ENCODE peak calls at places on chromosomes 13 and 19, in eight cellular contexts. U is IMR-90; V is trophoblast cell; C is CD4-positive, alpha-beta memory T cell; Z is heart left ventricle; K is spleen; Q is CD4-positive, alpha-beta T cell; P is hepatocyte. N is an unnamed sample.

GRCh38 chr13:109610517-109610916 is 175.9 kb downstream of the IRS2 start:
- DNase-seq in U (no peak), V (no peak), C (peak; percentile 30), Z (peak; percentile 70), K (peak; percentile 83), Q (peak; percentile 22), P (peak; percentile 28), N (no peak)

GRCh38 chr19:45263013-45263412 is 11.9 kb downstream of the MARK4 start:
- DNase-seq in U (no peak), V (no peak), C (no peak), Z (no peak), K (no peak), Q (no peak), P (no peak), N (no peak)

GRCh38 chr13:111598751-111599150 is 278.3 kb downstream of the TEX29 start:
- DNase-seq in U (no peak), V (no peak), C (no peak), Z (no peak), K (no peak), Q (no peak), P (no peak), N (no peak)

GRCh38 chr13:27106144-27106543 is 65.5 kb downstream of the USP12 start:
- DNase-seq in U (no peak), V (no peak), C (no peak), Z (no peak), K (no peak), Q (no peak), P (no peak), N (no peak)

GRCh38 chr19:35454663-35455062 is 6.6 kb downstream of the FFAR2 start:
- DNase-seq in U (no peak), V (no peak), C (no peak), Z (no peak), K (no peak), Q (no peak), P (no peak), N (no peak)

GRCh38 chr19:29483641-29483920 is 42.2 kb upstream of the VSTM2B start:
- DNase-seq in U (no peak), V (no peak), C (no peak), Z (no peak), K (peak; percentile 34), Q (no peak), P (no peak), N (no peak)

GRCh38 chr19:46341937-46342336 is 5.0 kb upstream of the PPP5C start:
- DNase-seq in U (no peak), V (no peak), C (no peak), Z (no peak), K (no peak), Q (no peak), P (no peak), N (no peak)

GRCh38 chr19:16588089-16588823 is 16.0 kb upstream of the SLC35E1 start:
- DNase-seq in U (peak; percentile 19), V (peak; percentile 50), C (peak; percentile 67), Z (no peak), K (peak; percentile 92), Q (peak; percentile 70), P (no peak), N (no peak)

GRCh38 chr13:50365683-50366391 is 350.6 kb downstream of the KCNRG start:
- DNase-seq in U (no peak), V (peak; percentile 94), C (peak; percentile 57), Z (no peak), K (no peak), Q (no peak), P (peak; percentile 13), N (no peak)

GRCh38 chr19:2051771-2052704 is 994 bp upstream of the MKNK2 start:
- DNase-seq in U (no peak), V (no peak), C (peak; percentile 66), Z (peak; percentile 81), K (peak; percentile 85), Q (peak; percentile 45), P (peak; percentile 22), N (peak; percentile 55)

DNA sequence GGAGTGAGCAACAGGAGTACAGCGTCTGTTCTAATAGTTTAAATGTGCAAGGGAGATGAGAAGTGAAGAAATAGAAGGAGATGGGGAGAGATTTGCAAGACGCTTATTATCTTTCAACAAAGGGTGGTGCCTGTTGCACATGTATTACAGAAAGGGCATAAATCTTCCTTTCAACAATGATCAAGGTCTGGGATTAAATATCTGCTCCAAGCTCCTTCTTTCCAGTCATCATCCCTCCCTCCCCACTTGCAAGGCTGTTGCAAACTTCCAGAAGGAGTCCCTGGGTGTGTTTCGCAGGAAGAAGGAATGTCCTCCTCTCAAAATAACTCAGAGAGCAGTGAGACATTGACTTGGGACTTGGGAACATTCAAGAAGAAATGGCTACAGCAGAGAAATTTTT is 63.5 kb upstream of the MYCBP2 start:
- DNase-seq in U (no peak), V (no peak), C (no peak), Z (no peak), K (no peak), Q (no peak), P (no peak), N (no peak)
- H3K27ac ChIP-seq in U (no peak overlapping the region), V (no peak overlapping the region), C (no peak overlapping the region), Z (no peak overlapping the region), K (peak overlapping the region; percentile 5), Q (no peak overlapping the region), P (no peak overlapping the region), N (no peak overlapping the region)

GRCh38 chr13:113904411-113904810 is 40.5 kb upstream of the GAS6 start:
- DNase-seq in U (peak; percentile 43), V (no peak), C (peak; percentile 38), Z (no peak), K (peak; percentile 55), Q (peak; percentile 18), P (peak; percentile 72), N (no peak)

GRCh38 chr13:113907637-113908617 is 44.1 kb upstream of the GAS6 start:
- DNase-seq in U (peak; percentile 97), V (peak; percentile 65), C (no peak), Z (no peak), K (no peak), Q (no peak), P (peak; percentile 39), N (no peak)

GRCh38 chr13:113905018-113905417 is 41.1 kb upstream of the GAS6 start:
- DNase-seq in U (no peak), V (no peak), C (no peak), Z (no peak), K (no peak), Q (no peak), P (no peak), N (no peak)

GRCh38 chr13:113906566-113906965 is 42.7 kb upstream of the GAS6 start:
- DNase-seq in U (no peak), V (no peak), C (no peak), Z (no peak), K (peak; percentile 59), Q (no peak), P (no peak), N (no peak)

GRCh38 chr13:113905942-113906341 is 42.1 kb upstream of the GAS6 start:
- DNase-seq in U (no peak), V (no peak), C (no peak), Z (no peak), K (no peak), Q (no peak), P (no peak), N (no peak)
- H3K27ac ChIP-seq in U (peak overlapping the region; percentile 31), V (no peak overlapping the region), C (no peak overlapping the region), Z (no peak overlapping the region), K (no peak overlapping the region), Q (no peak overlapping the region), P (no peak overlapping the region), N (no peak overlapping the region)

DNA sequence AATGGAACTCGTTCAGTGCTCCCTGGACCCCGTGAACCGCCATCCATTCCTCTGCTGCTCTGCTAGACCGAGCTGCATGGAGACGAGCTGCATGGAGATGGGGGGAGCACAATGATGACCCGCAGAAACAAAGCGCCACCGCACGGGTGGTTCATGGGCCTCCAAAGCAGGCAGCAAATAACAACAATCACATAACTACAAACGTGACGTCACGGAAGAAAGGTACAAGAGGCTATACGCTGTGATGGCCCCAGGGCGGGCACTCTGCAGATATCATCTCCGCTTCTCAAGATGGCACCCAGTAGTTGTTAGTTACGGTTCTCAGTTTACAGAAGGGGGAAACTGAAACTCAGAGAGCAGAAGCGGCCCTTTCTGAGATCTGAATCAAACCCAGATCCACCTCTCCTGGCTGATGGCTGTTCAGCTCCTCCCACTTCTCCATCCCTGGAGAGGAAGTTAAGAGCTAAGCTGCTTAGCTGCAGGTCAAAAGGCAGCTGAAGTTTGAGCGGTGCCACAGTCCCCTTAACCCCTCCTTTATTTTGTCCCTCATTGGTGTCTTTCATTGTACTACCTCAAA is 1.7 kb downstream of the ATP13A1 start:
- DNase-seq in U (no peak), V (peak; percentile 7), C (peak; percentile 70), Z (no peak), K (peak; percentile 79), Q (peak; percentile 20), P (no peak), N (no peak)
- H3K27ac ChIP-seq in U (no peak overlapping the region), V (no peak overlapping the region), C (peak overlapping the region; percentile 89), Z (no peak overlapping the region), K (peak overlapping the region; percentile 94), Q (peak overlapping the region; percentile 96), P (no peak overlapping the region), N (no peak overlapping the region)

DNA sequence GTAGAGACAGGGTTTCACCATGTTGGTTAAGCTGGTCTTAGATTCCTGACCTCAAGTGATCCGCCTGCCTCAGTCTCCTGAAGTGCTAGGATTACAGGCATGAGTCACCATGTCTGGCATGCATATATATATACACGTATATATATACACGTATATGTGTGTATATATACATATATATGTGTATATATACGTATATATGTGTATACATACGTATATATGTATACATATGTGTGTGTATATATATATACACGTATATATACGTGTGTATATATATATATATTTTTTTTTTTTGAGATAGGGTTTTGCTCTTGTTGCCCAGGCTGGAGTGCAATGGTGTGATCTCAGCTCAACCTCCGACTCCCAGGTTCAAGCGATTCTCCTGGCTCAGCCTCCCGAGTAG is 11.9 kb downstream of the DNMT1 start:
- DNase-seq in U (no peak), V (no peak), C (no peak), Z (no peak), K (no peak), Q (no peak), P (no peak), N (no peak)
- H3K27ac ChIP-seq in U (peak overlapping the region; percentile 37), V (no peak overlapping the region), C (no peak overlapping the region), Z (no peak overlapping the region), K (no peak overlapping the region), Q (no peak overlapping the region), P (no peak overlapping the region), N (no peak overlapping the region)

GRCh38 chr19:459724-460511 is 915 bp downstream of the SHC2 start:
- DNase-seq in U (peak; percentile 27), V (no peak), C (no peak), Z (peak; percentile 83), K (no peak), Q (peak; percentile 10), P (peak; percentile 92), N (peak; percentile 37)
- H3K27ac ChIP-seq in U (no peak overlapping the region), V (no peak overlapping the region), C (no peak overlapping the region), Z (peak overlapping the region; percentile 80), K (peak overlapping the region; percentile 74), Q (no peak overlapping the region), P (peak overlapping the region; percentile 84), N (peak overlapping the region; percentile 55)

DNA sequence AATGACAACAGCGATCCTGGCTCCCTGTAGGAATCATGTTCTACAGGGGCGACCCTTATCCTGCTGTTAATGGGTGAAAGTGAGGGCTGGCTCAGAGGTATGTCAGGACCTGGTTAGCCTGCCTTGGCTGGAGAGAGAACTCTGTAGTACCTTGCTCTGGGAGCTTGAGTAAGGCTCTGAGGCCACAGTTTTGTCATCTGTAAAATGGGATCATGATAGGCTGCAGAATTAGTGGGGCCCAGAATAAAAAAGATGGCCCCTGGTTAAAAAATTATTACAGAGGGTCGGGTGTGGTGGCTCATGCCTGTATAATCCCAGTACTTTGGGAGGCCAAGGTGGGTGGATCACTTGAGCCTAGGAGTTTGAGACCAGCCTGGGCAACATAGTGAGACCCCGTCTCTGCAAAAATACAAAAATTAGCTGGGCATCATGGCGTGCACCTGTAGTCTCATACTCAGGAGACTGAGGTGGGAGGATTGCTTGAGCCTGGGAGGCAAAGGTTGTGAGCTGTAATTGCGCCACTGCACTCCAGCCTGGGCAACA is 10.5 kb upstream of the SAMD1 start:
- DNase-seq in U (no peak), V (no peak), C (no peak), Z (peak; percentile 25), K (no peak), Q (no peak), P (no peak), N (no peak)
- H3K27ac ChIP-seq in U (no peak overlapping the region), V (no peak overlapping the region), C (no peak overlapping the region), Z (no peak overlapping the region), K (no peak overlapping the region), Q (no peak overlapping the region), P (no peak overlapping the region), N (no peak overlapping the region)

N was measured in substantia nigra.